ENCODE peak calls at places on chromosomes 2 and 18, in six cellular contexts. One of them, this sample, is unnamed.

GRCh38 chr2:46259782-46260178 is 37.4 kb upstream of the EPAS1 start:
- DNase-seq in epithelial cell of proximal tubule: no peak
- DNase-seq in IMR-90: no peak
- DNase-seq in choroid plexus epithelial cell: no peak
- DNase-seq in fibroblast of the aortic adventitia: no peak
- DNase-seq in fibroblast of pulmonary artery: no peak
- DNase-seq in this sample: no peak

GRCh38 chr2:44836174-44836573 is 105.3 kb upstream of the SIX3 start:
- DNase-seq in epithelial cell of proximal tubule: no peak
- DNase-seq in IMR-90: no peak
- DNase-seq in choroid plexus epithelial cell: no peak
- DNase-seq in fibroblast of the aortic adventitia: no peak
- DNase-seq in fibroblast of pulmonary artery: no peak
- DNase-seq in this sample: no peak

GRCh38 chr2:854460-854859 is 96.2 kb upstream of the SNTG2 start:
- DNase-seq in epithelial cell of proximal tubule: no peak
- DNase-seq in IMR-90: no peak
- DNase-seq in choroid plexus epithelial cell: peak; percentile 29
- DNase-seq in fibroblast of the aortic adventitia: no peak
- DNase-seq in fibroblast of pulmonary artery: peak; percentile 13
- DNase-seq in this sample: no peak

GRCh38 chr2:128354731-128355470 is 36.2 kb upstream of the HS6ST1 start:
- DNase-seq in epithelial cell of proximal tubule: no peak
- DNase-seq in IMR-90: peak; percentile 50
- DNase-seq in choroid plexus epithelial cell: peak; percentile 71
- DNase-seq in fibroblast of the aortic adventitia: peak; percentile 71
- DNase-seq in fibroblast of pulmonary artery: peak; percentile 72
- DNase-seq in this sample: no peak

GRCh38 chr2:108583903-108584520 is 49.7 kb downstream of the LIMS1 start:
- DNase-seq in epithelial cell of proximal tubule: no peak
- DNase-seq in IMR-90: peak; percentile 87
- DNase-seq in choroid plexus epithelial cell: peak; percentile 94
- DNase-seq in fibroblast of the aortic adventitia: peak; percentile 91
- DNase-seq in fibroblast of pulmonary artery: peak; percentile 91
- DNase-seq in this sample: peak; percentile 79

GRCh38 chr2:85468096-85468703 is 49.7 kb downstream of the SH2D6 start:
- DNase-seq in epithelial cell of proximal tubule: peak; percentile 73
- DNase-seq in IMR-90: no peak
- DNase-seq in choroid plexus epithelial cell: no peak
- DNase-seq in fibroblast of the aortic adventitia: no peak
- DNase-seq in fibroblast of pulmonary artery: no peak
- DNase-seq in this sample: no peak

GRCh38 chr2:86019121-86019520 is 86.6 kb downstream of the POLR1A start:
- DNase-seq in epithelial cell of proximal tubule: no peak
- DNase-seq in IMR-90: no peak
- DNase-seq in choroid plexus epithelial cell: no peak
- DNase-seq in fibroblast of the aortic adventitia: no peak
- DNase-seq in fibroblast of pulmonary artery: no peak
- DNase-seq in this sample: no peak

GRCh38 chr18:76923485-76924085 is 101.2 kb downstream of the ZNF236 start:
- DNase-seq in epithelial cell of proximal tubule: no peak
- DNase-seq in IMR-90: peak; percentile 17
- DNase-seq in choroid plexus epithelial cell: peak; percentile 50
- DNase-seq in fibroblast of the aortic adventitia: peak; percentile 12
- DNase-seq in fibroblast of pulmonary artery: peak; percentile 31
- DNase-seq in this sample: no peak

GRCh38 chr2:46296216-46296839 is 879 bp upstream of the EPAS1 start:
- DNase-seq in epithelial cell of proximal tubule: no peak
- DNase-seq in IMR-90: no peak
- DNase-seq in choroid plexus epithelial cell: no peak
- DNase-seq in fibroblast of the aortic adventitia: no peak
- DNase-seq in fibroblast of pulmonary artery: no peak
- DNase-seq in this sample: no peak

GRCh38 chr2:657766-658165 is 19.4 kb downstream of the TMEM18 start:
- DNase-seq in epithelial cell of proximal tubule: no peak
- DNase-seq in IMR-90: no peak
- DNase-seq in choroid plexus epithelial cell: no peak
- DNase-seq in fibroblast of the aortic adventitia: no peak
- DNase-seq in fibroblast of pulmonary artery: no peak
- DNase-seq in this sample: no peak

GRCh38 chr2:186570587-186570986 is 19.3 kb upstream of the ITGAV start:
- DNase-seq in epithelial cell of proximal tubule: peak; percentile 93
- DNase-seq in IMR-90: peak; percentile 60
- DNase-seq in choroid plexus epithelial cell: peak; percentile 85
- DNase-seq in fibroblast of the aortic adventitia: peak; percentile 51
- DNase-seq in fibroblast of pulmonary artery: peak; percentile 65
- DNase-seq in this sample: no peak

GRCh38 chr2:225025917-225026571 is 16.2 kb downstream of the DOCK10 start:
- DNase-seq in epithelial cell of proximal tubule: no peak
- DNase-seq in IMR-90: peak; percentile 80
- DNase-seq in choroid plexus epithelial cell: peak; percentile 97
- DNase-seq in fibroblast of the aortic adventitia: peak; percentile 87
- DNase-seq in fibroblast of pulmonary artery: peak; percentile 85
- DNase-seq in this sample: peak; percentile 66

GRCh38 chr18:48263913-48264506 is 145.2 kb downstream of the ZBTB7C start:
- DNase-seq in epithelial cell of proximal tubule: peak; percentile 20
- DNase-seq in IMR-90: no peak
- DNase-seq in choroid plexus epithelial cell: no peak
- DNase-seq in fibroblast of the aortic adventitia: peak; percentile 27
- DNase-seq in fibroblast of pulmonary artery: no peak
- DNase-seq in this sample: no peak

GRCh38 chr2:230318190-230319121 is 8.5 kb upstream of the SP140L start:
- DNase-seq in epithelial cell of proximal tubule: no peak
- DNase-seq in IMR-90: no peak
- DNase-seq in choroid plexus epithelial cell: no peak
- DNase-seq in fibroblast of the aortic adventitia: no peak
- DNase-seq in fibroblast of pulmonary artery: no peak
- DNase-seq in this sample: no peak

GRCh38 chr2:138291805-138292204 is 209.8 kb upstream of the SPOPL start:
- DNase-seq in epithelial cell of proximal tubule: no peak
- DNase-seq in IMR-90: no peak
- DNase-seq in choroid plexus epithelial cell: no peak
- DNase-seq in fibroblast of the aortic adventitia: no peak
- DNase-seq in fibroblast of pulmonary artery: no peak
- DNase-seq in this sample: no peak

GRCh38 chr2:162333968-162334367 is 10.0 kb upstream of the GCA start:
- DNase-seq in epithelial cell of proximal tubule: no peak
- DNase-seq in IMR-90: peak; percentile 33
- DNase-seq in choroid plexus epithelial cell: peak; percentile 52
- DNase-seq in fibroblast of the aortic adventitia: no peak
- DNase-seq in fibroblast of pulmonary artery: peak; percentile 35
- DNase-seq in this sample: no peak

GRCh38 chr2:96909651-96910050 is 39.8 kb upstream of the SEMA4C start:
- DNase-seq in epithelial cell of proximal tubule: no peak
- DNase-seq in IMR-90: no peak
- DNase-seq in choroid plexus epithelial cell: no peak
- DNase-seq in fibroblast of the aortic adventitia: no peak
- DNase-seq in fibroblast of pulmonary artery: no peak
- DNase-seq in this sample: no peak

GRCh38 chr2:127196549-127196948 is 23.6 kb downstream of the CYP27C1 start:
- DNase-seq in epithelial cell of proximal tubule: no peak
- DNase-seq in IMR-90: no peak
- DNase-seq in choroid plexus epithelial cell: no peak
- DNase-seq in fibroblast of the aortic adventitia: no peak
- DNase-seq in fibroblast of pulmonary artery: no peak
- DNase-seq in this sample: no peak

GRCh38 chr2:62578837-62579640 is 73.0 kb upstream of the TMEM17 start:
- DNase-seq in epithelial cell of proximal tubule: peak; percentile 88
- DNase-seq in IMR-90: peak; percentile 87
- DNase-seq in choroid plexus epithelial cell: peak; percentile 80
- DNase-seq in fibroblast of the aortic adventitia: peak; percentile 90
- DNase-seq in fibroblast of pulmonary artery: peak; percentile 51
- DNase-seq in this sample: peak; percentile 15

GRCh38 chr2:173002751-173003541 is 72.7 kb upstream of the MAP3K20 start:
- DNase-seq in epithelial cell of proximal tubule: no peak
- DNase-seq in IMR-90: no peak
- DNase-seq in choroid plexus epithelial cell: no peak
- DNase-seq in fibroblast of the aortic adventitia: no peak
- DNase-seq in fibroblast of pulmonary artery: no peak
- DNase-seq in this sample: no peak

GRCh38 chr2:173010233-173010632 is 65.4 kb upstream of the MAP3K20 start:
- DNase-seq in epithelial cell of proximal tubule: no peak
- DNase-seq in IMR-90: no peak
- DNase-seq in choroid plexus epithelial cell: no peak
- DNase-seq in fibroblast of the aortic adventitia: no peak
- DNase-seq in fibroblast of pulmonary artery: no peak
- DNase-seq in this sample: no peak

DNA sequence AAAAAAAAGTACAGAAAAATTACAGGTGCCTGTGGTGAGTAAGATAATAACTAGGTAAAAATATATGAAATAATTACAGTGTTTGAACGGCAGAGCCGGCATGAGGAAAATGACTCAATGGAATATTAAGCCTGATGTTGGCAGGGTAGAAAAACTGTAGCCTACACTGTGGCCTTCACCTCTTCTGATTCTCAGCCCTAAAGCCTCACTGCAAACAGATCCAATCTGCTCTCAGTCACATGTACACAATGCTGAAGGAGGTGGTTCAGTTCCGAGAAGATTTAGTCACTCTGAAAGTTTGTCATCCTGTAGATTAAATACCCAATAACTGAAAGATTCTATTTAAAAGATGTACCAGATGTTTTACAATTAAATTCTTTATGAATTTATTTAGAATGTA is 66.9 kb upstream of the MAP3K20 start:
- DNase-seq in epithelial cell of proximal tubule: no peak
- DNase-seq in IMR-90: no peak
- DNase-seq in choroid plexus epithelial cell: no peak
- DNase-seq in fibroblast of the aortic adventitia: no peak
- DNase-seq in fibroblast of pulmonary artery: no peak
- DNase-seq in this sample: no peak
- H3K4me3 ChIP-seq in epithelial cell of proximal tubule: no peak overlapping the region
- H3K4me3 ChIP-seq in IMR-90: no peak overlapping the region
- H3K4me3 ChIP-seq in choroid plexus epithelial cell: no peak overlapping the region
- H3K4me3 ChIP-seq in fibroblast of the aortic adventitia: no peak overlapping the region
- H3K4me3 ChIP-seq in fibroblast of pulmonary artery: no peak overlapping the region
- H3K4me3 ChIP-seq in this sample: no peak overlapping the region

GRCh38 chr18:78927156-78927555 is 52.5 kb upstream of the SALL3 start:
- DNase-seq in epithelial cell of proximal tubule: no peak
- DNase-seq in IMR-90: no peak
- DNase-seq in choroid plexus epithelial cell: no peak
- DNase-seq in fibroblast of the aortic adventitia: no peak
- DNase-seq in fibroblast of pulmonary artery: no peak
- DNase-seq in this sample: no peak

GRCh38 chr18:78928076-78928475 is 51.5 kb upstream of the SALL3 start:
- DNase-seq in epithelial cell of proximal tubule: no peak
- DNase-seq in IMR-90: no peak
- DNase-seq in choroid plexus epithelial cell: no peak
- DNase-seq in fibroblast of the aortic adventitia: no peak
- DNase-seq in fibroblast of pulmonary artery: no peak
- DNase-seq in this sample: no peak

GRCh38 chr18:78926243-78926615 is 53.4 kb upstream of the SALL3 start:
- DNase-seq in epithelial cell of proximal tubule: no peak
- DNase-seq in IMR-90: no peak
- DNase-seq in choroid plexus epithelial cell: no peak
- DNase-seq in fibroblast of the aortic adventitia: no peak
- DNase-seq in fibroblast of pulmonary artery: no peak
- DNase-seq in this sample: no peak

GRCh38 chr18:78929502-78929901 is 50.1 kb upstream of the SALL3 start:
- DNase-seq in epithelial cell of proximal tubule: no peak
- DNase-seq in IMR-90: no peak
- DNase-seq in choroid plexus epithelial cell: no peak
- DNase-seq in fibroblast of the aortic adventitia: no peak
- DNase-seq in fibroblast of pulmonary artery: no peak
- DNase-seq in this sample: no peak

DNA sequence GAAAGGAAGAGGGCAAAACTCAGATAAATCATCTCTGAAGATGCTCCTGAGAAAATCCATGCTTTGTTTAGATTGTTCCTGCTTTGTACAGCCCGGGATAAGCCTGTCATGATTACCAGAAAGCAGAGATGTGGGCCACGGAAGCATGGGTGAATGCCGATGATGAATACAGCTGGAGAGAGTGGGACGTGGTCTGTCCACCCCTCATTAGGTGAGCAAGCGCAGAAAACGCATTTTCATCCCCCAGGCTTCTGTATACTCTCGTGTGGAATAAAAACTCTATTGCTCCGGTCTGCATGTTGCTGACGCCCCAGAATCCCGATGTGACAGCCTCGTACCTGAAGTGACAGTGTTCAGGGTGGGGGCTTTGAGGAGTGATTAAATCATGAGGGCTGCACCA is 52.0 kb upstream of the SALL3 start:
- DNase-seq in epithelial cell of proximal tubule: no peak
- DNase-seq in IMR-90: no peak
- DNase-seq in choroid plexus epithelial cell: no peak
- DNase-seq in fibroblast of the aortic adventitia: no peak
- DNase-seq in fibroblast of pulmonary artery: no peak
- DNase-seq in this sample: no peak
- TF ChIP-seq CTCF in epithelial cell of proximal tubule: no peak
- TF ChIP-seq CTCF in IMR-90: no peak
- TF ChIP-seq CTCF in choroid plexus epithelial cell: no peak
- TF ChIP-seq CTCF in fibroblast of the aortic adventitia: no peak
- TF ChIP-seq CTCF in fibroblast of pulmonary artery: no peak
- TF ChIP-seq CTCF in this sample: no peak

GRCh38 chr2:160670618-160671017 is 177.0 kb upstream of the RBMS1 start:
- DNase-seq in epithelial cell of proximal tubule: no peak
- DNase-seq in IMR-90: no peak
- DNase-seq in choroid plexus epithelial cell: no peak
- DNase-seq in fibroblast of the aortic adventitia: no peak
- DNase-seq in fibroblast of pulmonary artery: no peak
- DNase-seq in this sample: no peak

GRCh38 chr2:160664603-160665145 is 171.1 kb upstream of the RBMS1 start:
- DNase-seq in epithelial cell of proximal tubule: no peak
- DNase-seq in IMR-90: no peak
- DNase-seq in choroid plexus epithelial cell: no peak
- DNase-seq in fibroblast of the aortic adventitia: peak; percentile 42
- DNase-seq in fibroblast of pulmonary artery: no peak
- DNase-seq in this sample: no peak

GRCh38 chr2:160666019-160666676 is 172.5 kb upstream of the RBMS1 start:
- DNase-seq in epithelial cell of proximal tubule: peak; percentile 64
- DNase-seq in IMR-90: peak; percentile 99
- DNase-seq in choroid plexus epithelial cell: peak; percentile 99
- DNase-seq in fibroblast of the aortic adventitia: peak; percentile 98
- DNase-seq in fibroblast of pulmonary artery: peak; percentile 98
- DNase-seq in this sample: peak; percentile 95

GRCh38 chr2:160667811-160668210 is 174.2 kb upstream of the RBMS1 start:
- DNase-seq in epithelial cell of proximal tubule: no peak
- DNase-seq in IMR-90: peak; percentile 49
- DNase-seq in choroid plexus epithelial cell: peak; percentile 45
- DNase-seq in fibroblast of the aortic adventitia: no peak
- DNase-seq in fibroblast of pulmonary artery: no peak
- DNase-seq in this sample: no peak

DNA sequence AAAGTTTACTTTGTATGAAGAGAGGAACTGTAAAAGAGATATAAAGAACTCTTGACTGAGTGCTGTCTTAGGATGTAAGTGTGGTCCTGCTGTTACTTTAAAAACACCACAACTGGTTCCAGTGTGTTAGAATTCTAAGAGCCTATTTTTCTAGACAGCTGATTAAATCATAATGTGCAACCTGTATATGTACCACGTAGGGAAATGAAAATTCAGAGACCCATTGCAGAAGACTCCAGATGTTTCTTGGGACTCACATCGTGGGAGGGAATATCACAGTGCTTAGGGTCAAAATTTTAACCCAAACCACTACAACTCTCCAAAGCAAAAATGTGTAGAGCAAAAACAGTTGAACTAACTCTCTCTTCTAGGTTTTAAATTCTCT is 173.1 kb upstream of the RBMS1 start:
- DNase-seq in epithelial cell of proximal tubule: no peak
- DNase-seq in IMR-90: no peak
- DNase-seq in choroid plexus epithelial cell: peak; percentile 87
- DNase-seq in fibroblast of the aortic adventitia: no peak
- DNase-seq in fibroblast of pulmonary artery: no peak
- DNase-seq in this sample: no peak
- H3K4me3 ChIP-seq in epithelial cell of proximal tubule: no peak overlapping the region
- H3K4me3 ChIP-seq in IMR-90: peak overlapping the region; percentile 12
- H3K4me3 ChIP-seq in choroid plexus epithelial cell: no peak overlapping the region
- H3K4me3 ChIP-seq in fibroblast of the aortic adventitia: peak overlapping the region; percentile 26
- H3K4me3 ChIP-seq in fibroblast of pulmonary artery: peak overlapping the region; percentile 36
- H3K4me3 ChIP-seq in this sample: no peak overlapping the region

GRCh38 chr2:81266106-81266505 is 961.6 kb upstream of the LRRTM1 start:
- DNase-seq in epithelial cell of proximal tubule: no peak
- DNase-seq in IMR-90: no peak
- DNase-seq in choroid plexus epithelial cell: no peak
- DNase-seq in fibroblast of the aortic adventitia: no peak
- DNase-seq in fibroblast of pulmonary artery: peak; percentile 1
- DNase-seq in this sample: no peak
- TF ChIP-seq CTCF in epithelial cell of proximal tubule: peak; percentile 64
- TF ChIP-seq CTCF in IMR-90: no peak
- TF ChIP-seq CTCF in choroid plexus epithelial cell: no peak
- TF ChIP-seq CTCF in fibroblast of the aortic adventitia: no peak
- TF ChIP-seq CTCF in fibroblast of pulmonary artery: no peak
- TF ChIP-seq CTCF in this sample: peak; percentile 17

This sample was measured in astrocyte of the cerebellum.